ENCODE peak calls at places on chromosomes 6 and 20, in ten cellular contexts. M is psoas muscle; W is mammary epithelial cell; O is pancreas; D is CD8-positive, alpha-beta T cell; H is ovary; V is tibial artery; F is heart left ventricle; G is CD8-positive, alpha-beta memory T cell; K is stomach. E is an unnamed sample.
A peak's percentile ranks its signal among the peaks of the same experiment; 100 is the strongest.

GRCh38 chr6:83509416-83509815 is 2.9 kb upstream of the PRSS35 start:
- DNase-seq in V (no peak), F (no peak), G (no peak), W (no peak), K (no peak), H (no peak), O (no peak), D (no peak), M (no peak), E (no peak)

GRCh38 chr6:75376347-75377024 is 91.9 kb upstream of the TMEM30A start:
- DNase-seq in V (no peak), D (no peak), G (no peak), M (no peak), F (no peak), O (no peak), K (no peak), H (no peak), W (peak; percentile 5), E (peak; percentile 44)

GRCh38 chr6:27812078-27812804 is 100.0 kb downstream of the OR2B2 start:
- DNase-seq in K (no peak), H (no peak), V (no peak), D (no peak), F (no peak), G (no peak), M (no peak), O (no peak), W (no peak), E (no peak)

GRCh38 chr6:84330325-84330724 is 102.9 kb upstream of the CEP162 start:
- DNase-seq in O (no peak), F (no peak), V (no peak), D (no peak), H (no peak), M (no peak), W (no peak), G (no peak), K (no peak), E (no peak)

GRCh38 chr20:9617062-9617461 is 102.7 kb downstream of the LAMP5 start:
- DNase-seq in H (peak; percentile 44), F (peak; percentile 37), O (peak; percentile 70), V (peak; percentile 37), M (peak; percentile 25), G (peak; percentile 15), W (peak; percentile 38), K (peak; percentile 81), D (peak; percentile 37), E (peak; percentile 68)

GRCh38 chr6:168983925-168984324 is 269.7 kb downstream of the THBS2 start:
- DNase-seq in F (no peak), H (no peak), O (no peak), K (no peak), M (no peak), D (no peak), V (no peak), W (no peak), G (no peak), E (no peak)

GRCh38 chr6:52587001-52587400 is 10.1 kb upstream of the TRAM2 start:
- DNase-seq in F (no peak), H (no peak), G (no peak), M (no peak), O (no peak), D (no peak), K (no peak), V (no peak), W (no peak), E (no peak)

GRCh38 chr6:34152806-34153565 is 7.1 kb upstream of the GRM4 start:
- DNase-seq in O (peak; percentile 33), W (no peak), G (no peak), K (no peak), V (no peak), D (no peak), M (no peak), H (no peak), F (no peak), E (no peak)

GRCh38 chr20:4780245-4780644 is 58.5 kb downstream of the PRND start:
- DNase-seq in G (no peak), M (no peak), K (no peak), W (no peak), V (no peak), F (no peak), H (no peak), D (no peak), O (no peak), E (no peak)

GRCh38 chr20:4776079-4776630 is 54.4 kb downstream of the PRND start:
- DNase-seq in K (no peak), F (no peak), V (no peak), O (no peak), H (no peak), G (no peak), M (no peak), W (no peak), D (no peak), E (no peak)

GRCh38 chr20:4781637-4782349 is 60.1 kb downstream of the PRND start:
- DNase-seq in H (no peak), O (no peak), K (no peak), G (no peak), D (no peak), V (no peak), W (no peak), M (no peak), F (no peak), E (no peak)

GRCh38 chr20:4782373-4782772 is 60.7 kb downstream of the PRND start:
- DNase-seq in H (no peak), K (no peak), G (no peak), D (no peak), M (no peak), O (peak; percentile 69), W (no peak), V (no peak), F (no peak), E (no peak)

DNA sequence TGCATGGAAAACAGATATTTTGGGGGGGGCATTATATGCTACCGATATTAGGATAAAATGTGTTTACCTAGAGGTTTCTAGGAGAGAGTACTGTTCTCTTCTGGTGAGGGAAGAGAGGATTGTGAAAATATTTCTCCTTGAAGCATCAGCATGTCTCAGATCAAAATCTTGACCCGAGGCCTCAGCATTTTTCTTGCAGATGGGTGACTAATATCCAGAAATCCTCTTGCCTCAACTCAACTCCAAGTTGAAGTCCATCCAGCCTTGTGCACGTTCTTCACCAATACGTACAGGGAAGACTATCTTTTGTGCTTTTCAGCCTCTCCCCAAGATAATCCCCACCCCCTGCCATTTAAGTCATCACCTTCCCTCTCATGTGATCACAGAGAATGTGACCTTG is 59.5 kb downstream of the PRND start:
- DNase-seq in W (no peak), O (no peak), H (no peak), D (no peak), V (no peak), M (no peak), F (no peak), K (no peak), G (no peak), E (no peak)
- H3K36me3 ChIP-seq in W (no peaks in the 10 kb centered on the region), O (no peaks in the 10 kb centered on the region), H (no peaks in the 10 kb centered on the region), D (peaks cover 5% of the 10 kb centered on the region), V (peaks cover 10% of the 10 kb centered on the region), M (no peaks in the 10 kb centered on the region), F (peaks cover 25% of the 10 kb centered on the region), K (no peaks in the 10 kb centered on the region), G (peaks cover 17% of the 10 kb centered on the region), E (no peaks in the 10 kb centered on the region)

GRCh38 chr20:40192529-40192928 is 496.5 kb downstream of the MAFB start:
- DNase-seq in F (no peak), V (no peak), K (no peak), H (no peak), G (no peak), M (no peak), D (no peak), O (no peak), W (no peak), E (no peak)
- H3K4me1 ChIP-seq in F (peaks cover 7% of the 10 kb centered on the region), V (peaks cover 32% of the 10 kb centered on the region), K (no peaks in the 10 kb centered on the region), H (peaks cover 3% of the 10 kb centered on the region), G (no peaks in the 10 kb centered on the region), M (no peaks in the 10 kb centered on the region), D (no peaks in the 10 kb centered on the region), O (no peaks in the 10 kb centered on the region), W (no peaks in the 10 kb centered on the region), E (no peaks in the 10 kb centered on the region)

GRCh38 chr6:32942555-32942954 is 1.7 kb upstream of the HLA-DMB start:
- DNase-seq in M (no peak), V (no peak), O (no peak), K (no peak), G (no peak), D (no peak), F (no peak), H (no peak), W (no peak), E (no peak)
- H3K4me3 ChIP-seq in M (no peak overlapping the region), V (no peak overlapping the region), O (no peak overlapping the region), K (no peak overlapping the region), G (no peak overlapping the region), D (no peak overlapping the region), F (no peak overlapping the region), H (no peak overlapping the region), W (no peak overlapping the region), E (no peak overlapping the region)

DNA sequence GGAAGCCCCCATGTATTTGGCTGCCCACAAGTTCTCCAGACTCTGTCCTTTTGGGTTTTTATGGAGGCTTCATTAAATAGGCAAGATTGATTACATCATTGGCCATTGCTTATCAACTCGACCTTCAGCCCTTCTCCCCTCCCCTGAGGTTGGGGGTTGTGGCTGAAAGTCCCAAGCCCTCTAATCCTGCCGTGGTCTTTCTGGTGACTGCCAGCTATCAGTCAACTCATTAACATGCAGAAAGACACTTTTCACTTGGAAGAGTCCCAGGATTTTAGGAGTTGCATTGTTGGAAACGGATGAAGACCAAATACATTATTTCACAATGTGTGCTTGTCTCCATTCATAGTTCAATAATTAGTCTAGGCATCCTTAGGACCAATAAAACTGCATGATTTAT is 9.5 kb downstream of the CDC5L start:
- DNase-seq in V (no peak), D (no peak), F (no peak), M (no peak), W (no peak), G (no peak), O (no peak), K (no peak), H (no peak), E (no peak)
- H3K36me3 ChIP-seq in V (peaks cover 90% of the 10 kb centered on the region), D (peaks cover 46% of the 10 kb centered on the region), F (peaks cover 88% of the 10 kb centered on the region), M (peaks cover 78% of the 10 kb centered on the region), W (peaks cover 37% of the 10 kb centered on the region), G (peaks cover 58% of the 10 kb centered on the region), O (peaks cover 25% of the 10 kb centered on the region), K (peaks cover 49% of the 10 kb centered on the region), H (no peaks in the 10 kb centered on the region), E (peaks cover 79% of the 10 kb centered on the region)

GRCh38 chr20:478949-479429 is 16.7 kb upstream of the TBC1D20 start:
- DNase-seq in W (peak; percentile 47), V (no peak), K (no peak), F (no peak), O (no peak), M (no peak), H (no peak), G (no peak), D (peak; percentile 45), E (peak; percentile 75)

GRCh38 chr20:472889-473292 is 10.6 kb upstream of the TBC1D20 start:
- DNase-seq in D (no peak), M (no peak), W (no peak), F (no peak), V (no peak), O (no peak), H (no peak), G (no peak), K (no peak), E (no peak)

GRCh38 chr20:474581-474980 is 12.2 kb upstream of the TBC1D20 start:
- DNase-seq in V (no peak), M (no peak), G (no peak), W (no peak), D (no peak), F (no peak), K (no peak), O (no peak), H (no peak), E (no peak)

GRCh38 chr20:478010-478948 is 15.9 kb upstream of the TBC1D20 start:
- DNase-seq in V (no peak), F (no peak), H (no peak), M (no peak), O (no peak), W (peak; percentile 12), D (no peak), K (no peak), G (no peak), E (no peak)

GRCh38 chr20:475463-476357 is 13.4 kb upstream of the TBC1D20 start:
- DNase-seq in H (no peak), F (no peak), G (no peak), O (no peak), D (no peak), K (no peak), V (no peak), M (no peak), W (no peak), E (no peak)
- H3K4me1 ChIP-seq in H (no peaks in the 10 kb centered on the region), F (peaks cover 11% of the 10 kb centered on the region), G (no peaks in the 10 kb centered on the region), O (no peaks in the 10 kb centered on the region), D (peaks cover 1% of the 10 kb centered on the region), K (peaks cover 5% of the 10 kb centered on the region), V (peaks cover 9% of the 10 kb centered on the region), M (peaks cover 4% of the 10 kb centered on the region), W (no peaks in the 10 kb centered on the region), E (no peaks in the 10 kb centered on the region)